ENCODE peak calls at places on chromosome 1, in six cellular contexts. One of them, this sample, is unnamed.

GRCh38 chr1:181898773-181899172 is 162.7 kb downstream of the ZNF648 start:
- DNase-seq in neural crest cell: no peak
- DNase-seq in astrocyte of the spinal cord: no peak
- DNase-seq in heart left ventricle: no peak
- DNase-seq in endothelial cell: no peak
- DNase-seq in GM12865: no peak
- DNase-seq in this sample: no peak

GRCh38 chr1:234149217-234149616 is 224.0 kb upstream of the COA6 start:
- DNase-seq in heart left ventricle: no peak
- DNase-seq in GM12865: no peak
- DNase-seq in astrocyte of the spinal cord: peak
- DNase-seq in neural crest cell: no peak
- DNase-seq in endothelial cell: no peak
- DNase-seq in this sample: no peak

GRCh38 chr1:182789138-182790076 is at the start of gene NPL:
- DNase-seq in neural crest cell: peak
- DNase-seq in heart left ventricle: peak
- DNase-seq in astrocyte of the spinal cord: peak
- DNase-seq in GM12865: peak
- DNase-seq in endothelial cell: peak
- DNase-seq in this sample: peak

GRCh38 chr1:65149391-65149729 is 1.4 kb downstream of the AK4 start:
- DNase-seq in neural crest cell: no peak
- DNase-seq in endothelial cell: no peak
- DNase-seq in astrocyte of the spinal cord: no peak
- DNase-seq in GM12865: no peak
- DNase-seq in heart left ventricle: no peak
- DNase-seq in this sample: no peak

GRCh38 chr1:15167386-15167785 is 13.8 kb downstream of the TMEM51 start:
- DNase-seq in neural crest cell: no peak
- DNase-seq in endothelial cell: no peak
- DNase-seq in heart left ventricle: no peak
- DNase-seq in astrocyte of the spinal cord: no peak
- DNase-seq in GM12865: no peak
- DNase-seq in this sample: no peak

GRCh38 chr1:87989346-87989745 is 660.7 kb downstream of the LMO4 start:
- DNase-seq in heart left ventricle: no peak
- DNase-seq in GM12865: no peak
- DNase-seq in endothelial cell: no peak
- DNase-seq in neural crest cell: no peak
- DNase-seq in astrocyte of the spinal cord: no peak
- DNase-seq in this sample: no peak

GRCh38 chr1:30199563-30199962 is 523.8 kb downstream of the MATN1 start:
- DNase-seq in neural crest cell: no peak
- DNase-seq in endothelial cell: no peak
- DNase-seq in astrocyte of the spinal cord: no peak
- DNase-seq in GM12865: no peak
- DNase-seq in heart left ventricle: no peak
- DNase-seq in this sample: no peak

GRCh38 chr1:28450561-28450960 is 55.3 kb upstream of the RCC1 start:
- DNase-seq in endothelial cell: no peak
- DNase-seq in GM12865: peak
- DNase-seq in heart left ventricle: no peak
- DNase-seq in neural crest cell: no peak
- DNase-seq in astrocyte of the spinal cord: no peak
- DNase-seq in this sample: no peak

GRCh38 chr1:185368913-185369491 is 52.0 kb upstream of the IVNS1ABP start:
- DNase-seq in neural crest cell: no peak
- DNase-seq in heart left ventricle: no peak
- DNase-seq in GM12865: no peak
- DNase-seq in astrocyte of the spinal cord: no peak
- DNase-seq in endothelial cell: no peak
- DNase-seq in this sample: no peak

GRCh38 chr1:89800022-89800655 is 20.7 kb upstream of the LRRC8D start:
- DNase-seq in GM12865: peak
- DNase-seq in endothelial cell: no peak
- DNase-seq in astrocyte of the spinal cord: no peak
- DNase-seq in heart left ventricle: no peak
- DNase-seq in neural crest cell: no peak
- DNase-seq in this sample: no peak

GRCh38 chr1:230772457-230773395 is 25.5 kb downstream of the CAPN9 start:
- DNase-seq in endothelial cell: no peak
- DNase-seq in neural crest cell: no peak
- DNase-seq in astrocyte of the spinal cord: peak
- DNase-seq in GM12865: no peak
- DNase-seq in heart left ventricle: peak
- DNase-seq in this sample: no peak

DNA sequence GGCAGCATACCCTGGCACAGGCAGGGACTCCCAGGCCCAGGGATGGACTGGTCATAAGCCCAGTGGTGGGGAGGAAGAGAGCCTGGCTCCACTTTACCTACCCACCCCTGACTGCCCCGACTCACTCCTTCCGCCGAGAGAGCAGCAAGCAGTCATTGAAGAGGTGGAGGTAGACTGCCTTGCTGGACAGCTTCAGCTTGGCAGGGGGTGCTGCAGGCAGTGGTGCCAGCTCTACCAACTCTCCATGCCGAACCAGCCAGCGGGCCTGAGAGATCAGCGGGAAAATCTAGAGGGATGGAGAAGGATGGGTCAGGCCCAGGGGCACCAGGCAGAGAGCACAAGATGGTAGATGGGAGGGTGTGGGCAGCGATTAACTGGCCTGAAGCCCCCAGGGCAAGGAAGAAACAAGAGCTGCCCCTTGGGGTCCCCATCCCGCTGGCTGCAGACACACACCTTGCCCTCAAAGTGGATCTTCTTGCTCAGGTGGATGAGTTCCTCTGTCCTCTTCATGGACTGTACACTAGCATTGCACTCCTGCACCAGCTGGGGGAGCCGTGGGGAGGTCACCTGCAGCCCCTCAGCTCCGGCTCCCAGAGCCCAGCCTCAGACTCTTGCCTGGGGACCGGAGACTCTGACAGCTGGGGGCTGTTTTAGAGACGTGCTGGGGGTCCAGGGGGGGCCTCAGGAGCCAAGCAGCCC is 7.7 kb downstream of the ARHGEF19 start:
- DNase-seq in neural crest cell: no peak
- DNase-seq in astrocyte of the spinal cord: no peak
- DNase-seq in GM12865: no peak
- DNase-seq in endothelial cell: peak
- DNase-seq in heart left ventricle: no peak
- DNase-seq in this sample: peak
- TF ChIP-seq CTCF in neural crest cell: peak
- TF ChIP-seq CTCF in astrocyte of the spinal cord: peak
- TF ChIP-seq CTCF in GM12865: peak
- TF ChIP-seq CTCF in endothelial cell: no peak
- TF ChIP-seq CTCF in heart left ventricle: peak
- TF ChIP-seq CTCF in this sample: peak

DNA sequence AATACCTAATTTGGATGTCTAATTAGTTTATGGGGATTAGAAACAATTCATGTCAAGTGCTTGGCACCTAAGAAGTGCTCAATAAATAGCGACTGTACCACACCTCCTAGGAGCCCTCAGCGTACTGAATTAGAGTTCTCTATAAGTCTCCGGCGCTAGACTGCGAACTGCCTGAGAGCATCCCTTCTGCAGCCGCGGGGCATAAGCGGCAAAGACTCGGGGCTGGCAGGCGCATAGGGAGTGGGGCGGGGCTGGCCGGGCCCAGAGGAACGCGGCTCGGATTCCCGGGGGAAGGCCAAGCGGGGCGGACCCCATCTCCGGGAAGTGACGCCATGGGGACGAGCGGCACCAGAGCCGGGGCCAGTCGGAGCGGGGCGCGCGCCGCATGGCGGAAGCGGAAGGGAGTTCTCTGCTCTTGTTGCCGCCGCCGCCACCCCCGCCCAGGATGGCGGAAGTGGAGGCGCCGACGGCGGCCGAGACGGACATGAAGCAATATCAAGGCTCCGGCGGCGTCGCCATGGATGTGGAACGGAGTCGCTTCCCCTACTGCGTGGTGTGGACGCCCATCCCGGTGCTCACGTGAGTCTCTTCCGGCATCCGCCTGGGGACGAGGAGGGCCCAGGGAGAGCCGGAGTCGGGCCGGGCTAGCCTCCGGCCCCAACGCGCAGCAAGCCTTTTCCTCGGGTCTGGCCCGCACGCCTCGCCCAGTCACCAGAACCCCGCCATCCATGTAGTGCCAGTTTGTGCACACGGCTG is at the start of gene TMEM222:
- DNase-seq in GM12865: peak
- DNase-seq in heart left ventricle: peak
- DNase-seq in neural crest cell: peak
- DNase-seq in astrocyte of the spinal cord: peak
- DNase-seq in endothelial cell: peak
- DNase-seq in this sample: peak
- TF ChIP-seq CTCF in GM12865: no peak
- TF ChIP-seq CTCF in heart left ventricle: peak
- TF ChIP-seq CTCF in neural crest cell: peak
- TF ChIP-seq CTCF in astrocyte of the spinal cord: no peak
- TF ChIP-seq CTCF in endothelial cell: peak
- TF ChIP-seq CTCF in this sample: peak

DNA sequence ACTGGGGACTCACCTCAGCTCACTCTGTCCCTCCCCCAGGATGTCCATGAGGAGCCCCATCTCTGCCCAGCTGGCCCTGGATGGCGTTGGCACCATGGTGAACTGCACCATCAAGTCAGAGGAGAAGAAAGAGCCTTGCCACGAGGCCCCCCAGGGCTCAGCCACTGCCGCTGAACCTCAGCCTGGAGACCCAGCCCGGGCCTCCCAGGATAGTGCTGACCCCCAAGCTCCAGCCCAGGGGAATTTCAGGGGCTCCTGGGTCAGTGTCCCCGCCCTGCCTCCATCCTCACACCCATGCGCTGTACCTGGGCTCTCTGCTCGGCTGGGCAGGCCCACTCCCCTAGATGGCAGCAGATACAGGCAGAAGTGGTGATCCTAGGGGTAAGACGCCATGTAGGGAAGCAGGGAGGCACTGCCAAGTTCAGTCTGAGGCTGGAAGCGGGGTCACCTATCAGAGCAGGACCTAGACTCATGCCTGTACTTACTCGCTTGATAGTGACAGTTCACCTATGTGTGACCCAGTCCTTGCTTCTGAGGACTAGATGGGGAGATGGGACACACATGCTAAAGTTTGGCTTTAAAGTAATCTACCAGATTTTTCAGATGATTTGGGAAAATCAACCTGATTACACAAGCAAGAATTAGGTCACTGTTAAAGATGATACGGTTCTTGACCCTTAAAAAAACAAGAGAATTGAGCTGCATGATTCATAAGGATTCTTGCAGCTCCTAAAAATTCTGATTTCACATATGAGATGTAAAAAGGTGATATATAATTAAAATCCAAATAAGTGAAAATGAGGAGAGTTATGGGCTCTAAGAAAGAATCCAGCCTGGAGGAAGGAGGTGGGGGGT is 38.7 kb downstream of the ETNK2 start:
- DNase-seq in heart left ventricle: no peak
- DNase-seq in astrocyte of the spinal cord: no peak
- DNase-seq in endothelial cell: no peak
- DNase-seq in GM12865: no peak
- DNase-seq in neural crest cell: no peak
- DNase-seq in this sample: no peak
- TF ChIP-seq CTCF in heart left ventricle: no peak
- TF ChIP-seq CTCF in astrocyte of the spinal cord: no peak
- TF ChIP-seq CTCF in endothelial cell: no peak
- TF ChIP-seq CTCF in GM12865: no peak
- TF ChIP-seq CTCF in neural crest cell: no peak
- TF ChIP-seq CTCF in this sample: no peak

GRCh38 chr1:210441028-210441427 is 112.3 kb downstream of the HHAT start:
- DNase-seq in neural crest cell: no peak
- DNase-seq in GM12865: no peak
- DNase-seq in astrocyte of the spinal cord: no peak
- DNase-seq in endothelial cell: no peak
- DNase-seq in heart left ventricle: no peak
- DNase-seq in this sample: no peak
- TF ChIP-seq CTCF in neural crest cell: no peak
- TF ChIP-seq CTCF in GM12865: no peak
- TF ChIP-seq CTCF in astrocyte of the spinal cord: no peak
- TF ChIP-seq CTCF in endothelial cell: no peak
- TF ChIP-seq CTCF in heart left ventricle: no peak
- TF ChIP-seq CTCF in this sample: no peak

GRCh38 chr1:162554258-162554657 is 7.3 kb upstream of the UAP1 start:
- DNase-seq in neural crest cell: no peak
- DNase-seq in heart left ventricle: no peak
- DNase-seq in astrocyte of the spinal cord: no peak
- DNase-seq in GM12865: no peak
- DNase-seq in endothelial cell: no peak
- DNase-seq in this sample: no peak
- TF ChIP-seq CTCF in neural crest cell: no peak
- TF ChIP-seq CTCF in heart left ventricle: no peak
- TF ChIP-seq CTCF in astrocyte of the spinal cord: no peak
- TF ChIP-seq CTCF in GM12865: no peak
- TF ChIP-seq CTCF in endothelial cell: no peak
- TF ChIP-seq CTCF in this sample: no peak

GRCh38 chr1:55071477-55071876 is 32.1 kb downstream of the PCSK9 start:
- DNase-seq in GM12865: no peak
- DNase-seq in endothelial cell: peak
- DNase-seq in heart left ventricle: no peak
- DNase-seq in neural crest cell: peak
- DNase-seq in astrocyte of the spinal cord: peak
- DNase-seq in this sample: no peak
- TF ChIP-seq CTCF in GM12865: peak
- TF ChIP-seq CTCF in endothelial cell: no peak
- TF ChIP-seq CTCF in heart left ventricle: peak
- TF ChIP-seq CTCF in neural crest cell: peak
- TF ChIP-seq CTCF in astrocyte of the spinal cord: peak
- TF ChIP-seq CTCF in this sample: no peak

GRCh38 chr1:220089650-220090556 is at the start of gene BPNT1:
- DNase-seq in endothelial cell: peak
- DNase-seq in astrocyte of the spinal cord: peak
- DNase-seq in heart left ventricle: peak
- DNase-seq in neural crest cell: peak
- DNase-seq in GM12865: peak
- DNase-seq in this sample: peak
- TF ChIP-seq CTCF in endothelial cell: no peak
- TF ChIP-seq CTCF in astrocyte of the spinal cord: no peak
- TF ChIP-seq CTCF in heart left ventricle: no peak
- TF ChIP-seq CTCF in neural crest cell: peak
- TF ChIP-seq CTCF in GM12865: no peak
- TF ChIP-seq CTCF in this sample: no peak

DNA sequence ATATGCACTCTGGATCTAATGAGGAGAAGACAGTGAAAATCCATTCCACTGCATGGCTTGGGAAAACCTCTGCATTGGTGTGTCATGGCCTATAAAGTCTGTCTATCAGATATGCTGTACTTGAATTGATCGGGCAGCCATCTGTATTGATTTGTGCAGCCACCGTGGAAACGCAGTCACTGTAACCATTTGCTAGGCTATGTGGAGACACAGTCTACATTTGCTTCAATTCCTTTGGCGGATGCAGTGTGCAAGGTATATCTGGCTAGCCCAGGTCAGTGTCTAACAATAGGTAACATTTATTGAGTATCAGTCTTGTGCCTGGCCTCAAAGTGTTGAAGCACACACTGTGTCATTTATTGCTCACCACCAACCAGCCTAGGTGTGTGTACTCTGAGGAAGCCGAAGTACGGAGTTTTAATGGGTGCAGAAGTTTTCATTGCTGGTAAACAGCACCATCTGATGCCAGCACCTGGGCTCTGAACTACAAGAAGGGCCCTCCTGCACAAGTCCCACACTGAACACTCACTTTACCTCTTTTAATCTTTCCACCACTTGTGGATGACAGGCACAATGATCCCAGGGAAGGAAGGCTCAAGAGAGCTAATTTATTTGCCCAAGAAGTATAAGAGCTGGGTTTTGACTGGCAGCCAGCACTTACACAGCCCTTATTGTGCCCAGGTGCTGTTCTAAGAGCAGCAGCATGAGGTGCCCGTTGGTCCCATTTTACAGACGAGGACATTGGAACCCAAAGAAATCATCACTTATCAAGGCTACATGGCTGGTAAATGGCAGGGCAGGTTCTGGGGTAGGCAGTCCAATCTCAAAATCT is 83.3 kb downstream of the DAB1 start:
- DNase-seq in neural crest cell: no peak
- DNase-seq in astrocyte of the spinal cord: no peak
- DNase-seq in heart left ventricle: no peak
- DNase-seq in endothelial cell: no peak
- DNase-seq in GM12865: no peak
- DNase-seq in this sample: peak
- TF ChIP-seq CTCF in neural crest cell: no peak
- TF ChIP-seq CTCF in astrocyte of the spinal cord: no peak
- TF ChIP-seq CTCF in heart left ventricle: peak
- TF ChIP-seq CTCF in endothelial cell: no peak
- TF ChIP-seq CTCF in GM12865: no peak
- TF ChIP-seq CTCF in this sample: no peak

This sample was measured in glutamatergic neuron.